ENCODE peak calls at places on chromosomes 2 and 18, in four cellular contexts. C, B, N and L are unnamed samples.

GRCh38 chr2:40300391-40300790 is 151.5 kb downstream of the SLC8A1 start:
- DNase-seq in B (no peak), C (no peak), N (no peak), L (no peak)

GRCh38 chr18:3500016-3500415 is 50.0 kb downstream of the TGIF1 start:
- DNase-seq in B (no peak), C (no peak), N (no peak), L (no peak)

GRCh38 chr2:30252723-30253688 is 21.7 kb downstream of the LBH start:
- DNase-seq in B (peak), N (no peak), C (peak), L (no peak)

GRCh38 chr2:232611559-232612218 is 21.7 kb upstream of the EFHD1 start:
- DNase-seq in B (no peak), N (peak), C (peak), L (peak)

GRCh38 chr2:46294185-46294836 is 2.9 kb upstream of the EPAS1 start:
- DNase-seq in B (no peak), C (peak), N (no peak), L (peak)

GRCh38 chr2:19819097-19820065 is 82.4 kb downstream of the TTC32 start:
- DNase-seq in N (no peak), B (no peak), C (peak), L (no peak)

GRCh38 chr2:159982842-159983785 is 79.3 kb downstream of the PLA2R1 start:
- DNase-seq in C (no peak), B (no peak), N (no peak), L (no peak)

GRCh38 chr2:136006658-136007057 is 21.2 kb upstream of the DARS1 start:
- DNase-seq in C (peak), N (no peak), B (no peak), L (no peak)

GRCh38 chr18:68244786-68245185 is 470.1 kb downstream of the TMX3 start:
- DNase-seq in C (no peak), N (no peak), B (no peak), L (no peak)

GRCh38 chr18:73791081-73791480 is 356.6 kb downstream of the FBXO15 start:
- DNase-seq in N (no peak), C (no peak), B (no peak), L (no peak)

GRCh38 chr2:162086904-162087303 is 12.9 kb upstream of the DPP4 start:
- DNase-seq in C (no peak), N (no peak), B (no peak), L (no peak)

GRCh38 chr2:60446413-60447358 is 106.8 kb downstream of the BCL11A start:
- DNase-seq in B (no peak), N (no peak), C (no peak), L (no peak)

GRCh38 chr2:102708847-102709559 is 52.8 kb upstream of the TMEM182 start:
- DNase-seq in N (no peak), B (no peak), C (peak), L (no peak)

DNA sequence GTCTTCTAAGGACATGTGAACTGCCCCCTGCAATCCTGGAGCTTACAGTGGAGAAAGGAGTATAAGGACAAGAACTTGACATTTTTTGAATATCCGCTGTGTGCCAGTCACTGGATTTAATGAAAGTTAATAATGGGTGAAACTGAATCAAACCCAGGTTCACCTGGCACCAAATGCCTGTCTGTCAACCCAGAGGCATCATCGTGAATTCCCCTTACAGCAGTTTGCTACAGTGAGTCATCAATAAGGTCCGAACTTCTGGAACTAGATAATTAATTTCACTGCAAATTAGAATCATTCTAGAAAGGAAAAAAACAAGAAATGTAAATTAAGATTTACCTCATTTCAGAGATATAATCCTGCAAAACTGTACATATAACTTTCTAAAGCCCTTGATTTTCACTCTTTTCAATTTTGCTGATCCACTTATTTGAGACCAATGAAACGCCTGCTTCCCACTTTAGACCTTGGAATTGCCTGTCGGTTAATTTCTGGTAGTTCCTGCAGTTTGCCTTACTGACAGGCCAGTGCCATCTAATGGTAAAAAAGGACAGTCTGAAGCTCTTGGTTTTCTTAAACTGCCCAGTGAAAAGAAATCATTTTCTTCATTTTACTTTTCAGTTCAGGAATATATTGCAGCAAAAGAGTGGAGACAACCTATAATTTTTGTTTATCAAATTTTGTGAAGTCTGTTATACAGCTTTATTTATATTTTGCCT is 8.2 kb downstream of the DSG2 start:
- DNase-seq in B (no peak), N (no peak), C (peak), L (no peak)
- TF ChIP-seq CTCF in B (no peak), N (no peak), C (peak), L (peak)

GRCh38 chr2:8997108-8997507 is 6.4 kb downstream of the MBOAT2 start:
- DNase-seq in B (no peak), N (no peak), C (no peak), L (no peak)
- H3K27ac ChIP-seq in B (no peak), N (no peak), C (no peak), L (no peak)

GRCh38 chr2:125516496-125517109 is 1139.4 kb upstream of the GYPC start:
- DNase-seq in B (no peak), C (peak), N (no peak), L (peak)
- TF ChIP-seq CTCF in B (no peak), C (no peak), N (no peak), L (peak)

DNA sequence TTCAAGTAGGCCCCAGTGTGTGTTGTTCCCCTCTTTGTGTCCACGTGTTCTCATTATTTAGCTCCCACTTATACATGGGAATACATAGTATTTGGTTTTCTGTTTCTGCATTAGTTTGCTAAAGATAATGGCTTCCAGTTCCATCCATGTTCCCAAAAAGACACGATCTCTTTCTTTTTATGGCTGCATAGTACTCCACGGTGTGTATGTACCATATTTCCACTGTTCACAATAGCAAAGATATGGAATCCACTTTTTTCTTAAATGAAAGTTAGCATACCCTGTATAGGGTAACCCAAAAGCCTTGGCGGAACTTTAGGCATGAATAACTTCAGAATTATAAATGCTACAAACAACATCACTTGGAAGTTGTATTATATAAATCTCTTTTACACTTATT is 83.4 kb upstream of the NDUFV2 start:
- DNase-seq in B (no peak), C (no peak), N (no peak), L (no peak)
- H3K27ac ChIP-seq in B (no peak), C (peak), N (no peak), L (no peak)

DNA sequence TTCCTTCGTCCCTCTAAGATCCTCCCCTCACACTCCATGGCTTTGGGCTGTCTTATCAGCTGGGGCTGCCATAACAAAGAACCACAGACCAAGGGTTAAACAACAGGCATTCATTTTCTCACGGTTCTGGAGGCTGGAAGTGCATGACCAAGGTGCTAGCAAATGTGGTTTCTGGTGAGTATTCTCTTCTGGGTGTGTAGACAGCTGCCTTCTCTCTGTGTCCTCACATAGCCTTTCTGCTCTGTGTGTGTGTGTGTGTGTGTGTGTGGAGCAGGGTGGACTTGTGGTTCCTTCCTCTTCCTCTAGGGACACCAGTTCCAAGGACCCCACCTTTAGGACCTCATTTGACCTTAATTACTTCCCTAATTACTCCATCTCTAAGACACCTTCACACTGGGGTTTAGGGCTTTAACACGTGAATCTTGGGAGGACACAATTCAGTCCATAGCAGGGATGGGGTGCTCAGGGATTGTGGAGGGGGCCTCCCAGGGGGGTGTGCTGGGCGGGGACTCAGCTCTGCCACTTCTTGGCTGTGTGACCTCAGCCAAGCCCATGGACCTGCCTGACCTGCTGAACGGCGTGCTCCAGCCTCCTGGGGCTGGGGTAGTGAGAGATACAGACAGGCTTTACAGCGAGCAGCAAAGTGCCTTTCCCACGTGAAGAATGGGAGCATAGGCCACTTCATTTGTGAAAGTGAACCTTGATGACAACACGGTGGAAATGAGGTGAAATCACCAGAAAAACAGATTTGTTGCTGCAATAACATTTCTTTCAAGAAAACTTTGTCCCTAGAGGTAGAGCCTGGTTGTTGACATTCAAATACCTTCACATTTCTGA is 38.1 kb downstream of the ACKR3 start:
- DNase-seq in C (peak), B (no peak), N (no peak), L (peak)
- TF ChIP-seq CTCF in C (no peak), B (no peak), N (no peak), L (peak)

GRCh38 chr2:84450288-84451227 is 8.5 kb downstream of the SUCLG1 start:
- DNase-seq in N (no peak), B (no peak), C (no peak), L (no peak)

GRCh38 chr2:84452624-84453023 is 6.5 kb downstream of the SUCLG1 start:
- DNase-seq in N (no peak), C (no peak), B (no peak), L (no peak)

GRCh38 chr2:84449055-84449454 is 10.0 kb downstream of the SUCLG1 start:
- DNase-seq in B (no peak), C (no peak), N (no peak), L (no peak)

GRCh38 chr2:84451579-84451978 is 7.5 kb downstream of the SUCLG1 start:
- DNase-seq in C (no peak), N (no peak), B (no peak), L (no peak)

GRCh38 chr2:84449711-84450110 is 9.4 kb downstream of the SUCLG1 start:
- DNase-seq in N (no peak), B (no peak), C (no peak), L (no peak)
- H3K27ac ChIP-seq in N (no peak), B (no peak), C (no peak), L (no peak)

DNA sequence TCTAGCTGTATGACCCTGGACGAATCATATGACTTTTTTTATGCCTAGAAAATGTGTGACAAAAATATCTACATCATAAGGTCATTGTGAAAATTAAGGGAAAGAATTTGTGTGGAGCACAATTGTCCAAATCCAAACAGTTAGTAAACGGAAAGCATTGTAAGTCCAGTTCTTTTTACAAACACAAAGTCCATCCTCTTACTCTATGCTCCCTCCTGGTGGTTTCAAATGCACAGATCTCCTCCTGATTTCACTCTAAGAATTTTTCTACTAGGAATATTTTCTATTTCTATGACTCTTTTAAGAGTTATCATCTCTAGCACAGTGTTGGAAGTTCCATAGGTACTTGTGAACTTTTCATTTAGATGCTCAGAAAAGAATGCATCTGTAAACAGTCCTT is 125.2 kb upstream of the ARL5A start:
- DNase-seq in N (no peak), B (no peak), C (no peak), L (no peak)
- TF ChIP-seq CTCF in N (no peak), B (no peak), C (no peak), L (no peak)